ENCODE peak calls at places on chromosomes 4 and X, in eight cellular contexts. O is astrocyte of the spinal cord, L is ovary, C is AG09309, N is foreskin fibroblast, W is upper lobe of right lung, K is HCT116, S is Panc1. R is an unnamed sample.

GRCh38 chr4:187387709-187388108 is 607.9 kb upstream of the ZFP42 start:
- DNase-seq in N (no peak), C (no peak), W (no peak), O (no peak), K (no peak), L (no peak), S (no peak), R (no peak)

GRCh38 chr4:57098945-57099344 is 11.2 kb downstream of the IGFBP7 start:
- DNase-seq in N (peak), L (no peak), K (no peak), S (no peak), C (peak), W (no peak), O (peak), R (no peak)

GRCh38 chrX:71184803-71185495 is 38.1 kb upstream of the GJB1 start:
- DNase-seq in O (no peak), N (no peak), S (no peak), K (no peak), C (no peak), L (no peak), W (no peak), R (no peak)

GRCh38 chrX:16665089-16665488 is 15.1 kb downstream of the S100G start:
- DNase-seq in W (no peak), C (no peak), S (no peak), N (peak), L (no peak), K (no peak), O (peak), R (no peak)

GRCh38 chrX:53263597-53264094 is 17.7 kb downstream of the IQSEC2 start:
- DNase-seq in W (no peak), O (peak), C (no peak), N (peak), L (no peak), S (peak), K (peak), R (no peak)

GRCh38 chrX:118627084-118627758 is 100.2 kb upstream of the IL13RA1 start:
- DNase-seq in L (no peak), C (no peak), S (no peak), N (peak), W (no peak), K (no peak), O (no peak), R (no peak)

GRCh38 chrX:155028749-155029360 is 2.2 kb downstream of the FUNDC2 start:
- DNase-seq in W (no peak), K (no peak), L (no peak), S (no peak), C (no peak), O (peak), N (peak), R (no peak)

GRCh38 chrX:53442322-53442631 is 8.1 kb upstream of the HSD17B10 start:
- DNase-seq in N (no peak), C (no peak), L (no peak), K (no peak), O (no peak), S (no peak), W (no peak), R (no peak)

GRCh38 chr4:158870282-158871049 is 101.6 kb downstream of the FNIP2 start:
- DNase-seq in O (no peak), K (no peak), N (no peak), L (peak), W (no peak), S (no peak), C (no peak), R (no peak)

GRCh38 chr4:15928883-15929282 is 9.7 kb downstream of the FGFBP1 start:
- DNase-seq in W (no peak), N (no peak), C (no peak), S (no peak), O (no peak), L (no peak), K (no peak), R (no peak)

GRCh38 chrX:31178769-31179125 is 106.9 kb upstream of the FTHL17 start:
- DNase-seq in N (peak), O (no peak), S (no peak), W (no peak), K (no peak), C (no peak), L (no peak), R (no peak)

GRCh38 chr4:176927664-176928063 is 134.9 kb upstream of the VEGFC start:
- DNase-seq in W (no peak), K (no peak), S (no peak), C (peak), L (no peak), O (peak), N (peak), R (peak)

GRCh38 chr4:110639207-110640092 is 16.6 kb upstream of the PITX2 start:
- DNase-seq in L (no peak), W (no peak), N (no peak), O (no peak), K (no peak), C (no peak), S (no peak), R (no peak)

GRCh38 chr4:116870667-116871066 is 214.7 kb downstream of the TRAM1L1 start:
- DNase-seq in L (no peak), C (no peak), K (no peak), N (no peak), S (no peak), W (no peak), O (no peak), R (no peak)

GRCh38 chr4:109690690-109691410 is 12.4 kb downstream of the CASP6 start:
- DNase-seq in W (no peak), K (no peak), C (no peak), S (no peak), N (no peak), L (no peak), O (no peak), R (no peak)

GRCh38 chrX:53374222-53374820 is 48.1 kb downstream of the SMC1A start:
- DNase-seq in L (no peak), K (no peak), C (no peak), W (no peak), S (no peak), N (peak), O (no peak), R (no peak)

GRCh38 chr4:127249066-127249766 is 383.5 kb upstream of the INTU start:
- DNase-seq in C (peak), W (no peak), O (peak), L (no peak), N (peak), K (no peak), S (no peak), R (peak)

GRCh38 chrX:1476682-1477081 is 24.0 kb upstream of the ASMTL start:
- DNase-seq in C (no peak), N (no peak), S (no peak), O (no peak), K (no peak), W (no peak), L (no peak), R (no peak)

GRCh38 chrX:111869639-111870034 is 6.3 kb upstream of the TRPC5OS start:
- DNase-seq in W (no peak), C (peak), S (peak), O (peak), K (peak), N (no peak), L (no peak), R (peak)

GRCh38 chrX:20266810-20267598 is at the start of gene RPS6KA3:
- DNase-seq in L (peak), N (peak), O (peak), W (peak), C (no peak), K (peak), S (no peak), R (no peak)

GRCh38 chrX:47936224-47936939 is 67.4 kb downstream of the ZNF182 start:
- DNase-seq in W (no peak), C (no peak), O (no peak), N (no peak), S (no peak), L (no peak), K (no peak), R (no peak)

GRCh38 chrX:115233497-115234219 is at the start of gene LRCH2:
- DNase-seq in K (no peak), L (peak), C (no peak), N (peak), W (peak), S (no peak), O (peak), R (no peak)

GRCh38 chr4:165779950-165780670 is 92.9 kb upstream of the TLL1 start:
- DNase-seq in S (no peak), N (peak), L (no peak), C (no peak), O (peak), K (no peak), W (no peak), R (peak)

GRCh38 chr4:55356991-55357461 is 11.0 kb downstream of the SRD5A3 start:
- DNase-seq in C (no peak), O (peak), K (no peak), N (peak), S (no peak), L (no peak), W (no peak), R (no peak)

GRCh38 chr4:120557372-120557771 is 365.2 kb downstream of the PRDM5 start:
- DNase-seq in W (no peak), S (no peak), L (no peak), N (peak), C (no peak), O (no peak), K (peak), R (peak)

GRCh38 chrX:40144576-40144975 is 46.8 kb upstream of the BCOR start:
- DNase-seq in W (no peak), C (no peak), O (no peak), S (no peak), L (no peak), K (no peak), N (no peak), R (no peak)

GRCh38 chrX:7390446-7390845 is 242.5 kb upstream of the PUDP start:
- DNase-seq in L (no peak), C (no peak), S (no peak), K (no peak), W (no peak), N (peak), O (no peak), R (no peak)

GRCh38 chrX:47578692-47579091 is 3.5 kb upstream of the TIMP1 start:
- DNase-seq in L (no peak), N (no peak), W (no peak), O (no peak), K (no peak), S (no peak), C (no peak), R (no peak)

GRCh38 chrX:110432831-110433230 is 74.2 kb downstream of the RTL9 start:
- DNase-seq in S (no peak), C (no peak), K (no peak), O (no peak), N (no peak), W (no peak), L (no peak), R (no peak)

GRCh38 chrX:96502507-96502906 is 182.1 kb upstream of the DIAPH2 start:
- DNase-seq in L (no peak), K (no peak), C (no peak), O (no peak), W (no peak), N (no peak), S (no peak), R (no peak)

GRCh38 chr4:129488427-129488826 is 392.5 kb downstream of the C4orf33 start:
- DNase-seq in W (no peak), L (no peak), C (no peak), S (no peak), N (no peak), K (no peak), O (no peak), R (no peak)

GRCh38 chr4:8580321-8581093 is at the start of gene GPR78:
- DNase-seq in W (peak), O (peak), C (no peak), N (peak), S (no peak), K (no peak), L (peak), R (no peak)

GRCh38 chr4:104491826-104492771 is 2.6 kb downstream of the CXXC4 start:
- DNase-seq in W (no peak), C (no peak), N (peak), L (no peak), O (peak), K (no peak), S (no peak), R (no peak)

GRCh38 chr4:79514637-79515320 is 106.8 kb upstream of the GK2 start:
- DNase-seq in W (no peak), S (no peak), N (no peak), C (no peak), L (no peak), K (no peak), O (no peak), R (no peak)

GRCh38 chr4:125314676-125315570 is at the start of gene FAT4:
- DNase-seq in S (no peak), N (peak), W (peak), L (peak), C (peak), K (peak), O (peak), R (peak)

GRCh38 chr4:122606364-122607043 is 14.4 kb downstream of the IL21 start:
- DNase-seq in L (no peak), S (no peak), K (no peak), N (no peak), W (no peak), O (no peak), C (no peak), R (no peak)

GRCh38 chr4:178356725-178357124 is 914.5 kb upstream of the AGA start:
- DNase-seq in L (no peak), O (no peak), N (no peak), W (no peak), K (peak), C (no peak), S (no peak), R (no peak)

GRCh38 chrX:103685396-103685795 is 1.1 kb downstream of the MORF4L2 start:
- DNase-seq in N (peak), L (no peak), W (no peak), C (no peak), K (no peak), S (no peak), O (peak), R (no peak)

DNA sequence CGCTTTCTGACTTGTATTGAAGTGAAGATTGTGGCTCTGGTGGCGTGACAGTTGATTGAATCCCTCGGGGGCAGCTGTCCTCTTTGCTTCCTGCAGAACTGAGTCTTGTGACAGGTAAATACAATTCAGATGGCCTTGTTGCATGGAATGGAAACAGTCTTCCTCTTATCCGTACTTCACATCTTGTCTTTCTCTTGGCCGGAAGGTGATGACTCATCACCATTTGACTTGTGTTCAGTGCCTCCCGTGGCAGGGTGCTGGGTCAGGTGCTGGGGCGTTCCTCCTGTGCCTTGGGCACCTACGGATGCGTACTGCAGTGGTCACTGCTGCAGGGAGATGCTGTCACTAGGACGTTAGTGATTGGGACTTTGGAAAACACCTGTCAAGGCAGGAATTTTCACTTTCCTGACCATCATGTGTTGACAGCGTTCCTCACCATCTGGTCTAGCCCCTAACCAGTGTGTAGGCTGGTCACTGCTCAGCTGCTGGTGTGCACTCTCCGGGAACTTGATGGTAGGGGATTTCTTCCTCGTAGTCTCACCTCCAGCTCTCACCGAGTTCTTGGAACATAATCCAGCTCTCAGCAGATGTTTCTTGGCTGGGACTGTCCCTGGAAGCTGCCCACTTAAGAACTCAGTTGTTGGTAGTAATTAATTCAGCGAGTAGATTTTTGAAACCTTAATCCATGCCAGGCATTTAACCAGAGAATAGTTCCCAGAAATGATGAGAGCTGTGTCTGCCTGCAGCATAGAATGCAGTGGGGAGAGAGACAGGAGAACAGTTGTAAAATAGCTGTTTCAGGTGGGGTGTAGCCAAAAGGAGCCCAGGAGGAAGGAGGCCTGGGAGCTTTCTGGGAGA is 7.2 kb downstream of the TBC1D14 start:
- DNase-seq in L (no peak), C (no peak), W (no peak), N (no peak), S (peak), O (no peak), K (peak), R (peak)
- H3K4me3 ChIP-seq in L (no peak), C (no peak), W (no peak), N (no peak), S (no peak), O (no peak), K (peak), R (peak)

GRCh38 chrX:153884136-153885076 is 1.6 kb downstream of the L1CAM start:
- DNase-seq in C (no peak), L (no peak), N (no peak), O (no peak), S (no peak), K (peak), W (no peak), R (no peak)

GRCh38 chrX:153886915-153887314 is 942 bp upstream of the L1CAM start:
- DNase-seq in S (no peak), K (no peak), L (no peak), C (no peak), W (no peak), O (no peak), N (peak), R (peak)

GRCh38 chrX:153885208-153885787 is 675 bp downstream of the L1CAM start:
- DNase-seq in S (no peak), K (no peak), O (no peak), L (no peak), N (no peak), W (no peak), C (no peak), R (no peak)

GRCh38 chrX:153887385-153887784 is 1.4 kb upstream of the L1CAM start:
- DNase-seq in L (no peak), K (no peak), O (no peak), S (no peak), N (no peak), C (no peak), W (no peak), R (no peak)

GRCh38 chrX:153885968-153886903 is at the start of gene L1CAM:
- DNase-seq in W (no peak), K (no peak), C (no peak), N (peak), O (no peak), S (no peak), L (no peak), R (no peak)
- H3K4me3 ChIP-seq in W (no peak), K (peak), C (no peak), N (peak), O (no peak), S (peak), L (no peak), R (peak)

GRCh38 chrX:75522565-75523411 is at the start of gene ZDHHC15:
- DNase-seq in N (peak), O (peak), S (no peak), W (peak), L (peak), C (no peak), K (no peak), R (no peak)
- H3K4me3 ChIP-seq in N (peak), O (peak), S (peak), W (peak), L (peak), C (no peak), K (no peak), R (peak)

DNA sequence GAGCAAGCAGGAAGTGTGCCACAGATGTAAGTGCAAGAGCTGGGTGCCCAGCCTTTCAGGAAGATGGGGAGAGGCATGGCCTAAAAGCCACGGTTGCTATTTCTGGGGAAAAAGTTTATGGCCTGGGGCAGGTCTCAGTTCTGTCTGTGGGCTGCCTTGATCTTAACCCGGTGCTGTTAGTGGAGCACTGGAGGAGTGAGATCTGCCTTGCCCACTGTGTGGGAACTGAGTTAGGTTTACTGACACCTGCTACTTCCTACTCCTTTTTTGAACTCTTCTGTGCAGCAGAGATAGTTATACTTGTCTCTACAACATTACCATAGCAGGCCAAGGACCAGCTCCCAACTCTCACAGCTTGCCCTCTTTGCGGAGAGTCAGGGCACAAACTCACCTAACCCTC is 76.5 kb downstream of the ITM2A start:
- DNase-seq in N (no peak), C (no peak), L (no peak), K (no peak), W (no peak), S (no peak), O (no peak), R (no peak)
- H3K4me3 ChIP-seq in N (no peak), C (no peak), L (no peak), K (no peak), W (no peak), S (no peak), O (no peak), R (no peak)

DNA sequence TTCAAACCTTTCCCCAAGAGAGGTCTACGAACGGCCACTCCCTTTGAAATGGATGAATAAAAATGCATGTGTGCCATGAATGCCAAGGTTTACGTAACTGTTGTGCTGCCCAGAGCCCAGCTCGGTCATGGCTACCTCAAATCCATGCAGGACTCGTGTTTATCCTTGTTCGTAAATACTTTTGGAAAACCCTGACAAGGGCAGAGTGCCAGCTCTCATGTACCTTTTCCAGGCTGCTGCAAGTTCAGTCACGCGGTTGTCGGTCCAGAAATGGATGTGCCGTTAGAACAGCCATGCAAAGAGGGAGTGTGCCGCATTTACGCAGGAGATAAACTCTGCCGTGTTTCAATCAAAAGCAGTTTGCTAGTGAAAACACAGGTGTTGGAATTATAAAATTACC is 123.4 kb downstream of the AMELX start:
- DNase-seq in C (no peak), W (no peak), O (no peak), S (no peak), K (no peak), N (no peak), L (no peak), R (no peak)
- H3K4me3 ChIP-seq in C (no peak), W (no peak), O (no peak), S (no peak), K (no peak), N (no peak), L (no peak), R (peak)

GRCh38 chr4:41638806-41639205 is 100.8 kb downstream of the LIMCH1 start:
- DNase-seq in O (no peak), L (no peak), N (no peak), W (no peak), C (no peak), K (no peak), S (no peak), R (no peak)
- H3K4me3 ChIP-seq in O (no peak), L (no peak), N (no peak), W (no peak), C (no peak), K (no peak), S (no peak), R (no peak)

GRCh38 chr4:134201216-134202098 is at the start of gene PABPC4L:
- DNase-seq in S (no peak), O (peak), C (no peak), L (peak), W (peak), N (peak), K (no peak), R (no peak)
- H3K4me3 ChIP-seq in S (no peak), O (peak), C (peak), L (peak), W (peak), N (peak), K (no peak), R (peak)